ENCODE peak calls at places on chromosomes 5 and 9, in nine cellular contexts. O is MCF 10A; V is DND-41; H is BE2C; S is bronchial epithelial cell; Q is NCI-H1048; J is IMR-90; E is stimulated activated CD8-positive, alpha-beta memory T cell treated with anti-CD3 and anti-CD28 coated beads, Interleukin-4, amount 100 ng/mL, for 4 hours; L is kidney tubule cell. X is an unnamed sample.

GRCh38 chr5:76657091-76657490 is 33.9 kb upstream of the F2RL2 start:
- DNase-seq in L (peak), J (no peak), V (no peak), H (no peak), Q (no peak), O (no peak), E (no peak), S (no peak), X (no peak)

GRCh38 chr5:106876665-106877194 is 794.0 kb downstream of the EFNA5 start:
- DNase-seq in E (no peak), L (peak), H (no peak), J (no peak), S (no peak), O (peak), V (peak), Q (no peak), X (no peak)

GRCh38 chr5:135304352-135305221 is 94.4 kb downstream of the MACROH2A1 start:
- DNase-seq in S (no peak), E (no peak), V (peak), L (no peak), H (no peak), O (no peak), Q (no peak), J (peak), X (no peak)

GRCh38 chr9:124309665-124310064 is 51.9 kb downstream of the NEK6 start:
- DNase-seq in O (peak), S (peak), Q (no peak), J (peak), E (no peak), L (peak), H (no peak), V (no peak), X (no peak)

GRCh38 chr5:120345947-120346346 is 118.2 kb upstream of the PRR16 start:
- DNase-seq in O (no peak), J (no peak), V (no peak), H (no peak), E (no peak), S (peak), Q (no peak), L (no peak), X (no peak)

GRCh38 chr5:30620481-30621085 is 572.9 kb upstream of the CDH6 start:
- DNase-seq in E (no peak), O (no peak), J (no peak), S (no peak), H (no peak), L (no peak), V (no peak), Q (no peak), X (no peak)

GRCh38 chr5:73321757-73322452 is 126.7 kb downstream of the FOXD1 start:
- DNase-seq in V (no peak), H (no peak), L (peak), S (peak), J (peak), O (peak), E (no peak), Q (no peak), X (no peak)

GRCh38 chr9:84297162-84297821 is 43.3 kb downstream of the SLC28A3 start:
- DNase-seq in J (peak), L (peak), H (no peak), V (no peak), E (no peak), Q (no peak), O (no peak), S (peak), X (no peak)

GRCh38 chr5:41869150-41869738 is 981 bp downstream of the OXCT1 start:
- DNase-seq in E (no peak), L (peak), S (peak), H (peak), J (peak), O (peak), V (peak), Q (no peak), X (no peak)

GRCh38 chr9:91419222-91420191 is 4.1 kb downstream of the NFIL3 start:
- DNase-seq in E (no peak), J (peak), L (peak), V (no peak), Q (no peak), S (peak), O (peak), H (no peak), X (no peak)

GRCh38 chr5:176609724-176610429 is at the start of gene GPRIN1:
- DNase-seq in O (peak), Q (peak), E (no peak), S (no peak), J (peak), L (peak), V (peak), H (peak), X (peak)